ENCODE peak calls at places on chromosomes 1 and 21, in nine cellular contexts. One of them, this sample, is unnamed.
A peak's percentile ranks its signal among the peaks of the same experiment; 100 is the strongest.

GRCh38 chr21:43632373-43632905 is 26.8 kb downstream of the HSF2BP start:
- DNase-seq in stimulated activated CD8-positive, alpha-beta memory T cell treated with anti-CD3 and anti-CD28 coated beads, Interleukin-4, amount 100 ng/mL, for 48 hours: no peak
- DNase-seq in CD8-positive, alpha-beta memory T cell: no peak
- DNase-seq in stimulated activated naive CD4-positive, alpha-beta T cell treated with Interleukin-2 at 50 U/mL for 16 hours: no peak
- DNase-seq in NCI-H748 treated with DMSO at 0.1 percent for 48 hours: no peak
- DNase-seq in mesendoderm: no peak
- DNase-seq in ELR: no peak
- DNase-seq in ascending aorta: no peak
- DNase-seq in effector memory CD4-positive, alpha-beta T cell: no peak
- DNase-seq in this sample: no peak

GRCh38 chr1:66282343-66282852 is 251.6 kb upstream of the SGIP1 start:
- DNase-seq in stimulated activated naive CD4-positive, alpha-beta T cell treated with Interleukin-2 at 50 U/mL for 16 hours: peak; percentile 66
- DNase-seq in mesendoderm: no peak
- DNase-seq in CD8-positive, alpha-beta memory T cell: peak; percentile 19
- DNase-seq in ascending aorta: no peak
- DNase-seq in effector memory CD4-positive, alpha-beta T cell: peak; percentile 53
- DNase-seq in stimulated activated CD8-positive, alpha-beta memory T cell treated with anti-CD3 and anti-CD28 coated beads, Interleukin-4, amount 100 ng/mL, for 48 hours: peak; percentile 69
- DNase-seq in ELR: peak; percentile 76
- DNase-seq in NCI-H748 treated with DMSO at 0.1 percent for 48 hours: no peak
- DNase-seq in this sample: no peak

GRCh38 chr1:2378956-2379732 is 12.2 kb downstream of the MORN1 start:
- DNase-seq in stimulated activated naive CD4-positive, alpha-beta T cell treated with Interleukin-2 at 50 U/mL for 16 hours: no peak
- DNase-seq in effector memory CD4-positive, alpha-beta T cell: no peak
- DNase-seq in CD8-positive, alpha-beta memory T cell: no peak
- DNase-seq in stimulated activated CD8-positive, alpha-beta memory T cell treated with anti-CD3 and anti-CD28 coated beads, Interleukin-4, amount 100 ng/mL, for 48 hours: no peak
- DNase-seq in mesendoderm: no peak
- DNase-seq in ELR: no peak
- DNase-seq in ascending aorta: no peak
- DNase-seq in NCI-H748 treated with DMSO at 0.1 percent for 48 hours: no peak
- DNase-seq in this sample: no peak

GRCh38 chr1:30852026-30852425 is 56.5 kb downstream of the SDC3 start:
- DNase-seq in CD8-positive, alpha-beta memory T cell: no peak
- DNase-seq in stimulated activated CD8-positive, alpha-beta memory T cell treated with anti-CD3 and anti-CD28 coated beads, Interleukin-4, amount 100 ng/mL, for 48 hours: no peak
- DNase-seq in mesendoderm: no peak
- DNase-seq in NCI-H748 treated with DMSO at 0.1 percent for 48 hours: no peak
- DNase-seq in stimulated activated naive CD4-positive, alpha-beta T cell treated with Interleukin-2 at 50 U/mL for 16 hours: no peak
- DNase-seq in effector memory CD4-positive, alpha-beta T cell: no peak
- DNase-seq in ascending aorta: no peak
- DNase-seq in ELR: peak; percentile 18
- DNase-seq in this sample: no peak

GRCh38 chr1:1462318-1462966 is 9.1 kb upstream of the ATAD3B start:
- DNase-seq in stimulated activated naive CD4-positive, alpha-beta T cell treated with Interleukin-2 at 50 U/mL for 16 hours: no peak
- DNase-seq in mesendoderm: peak; percentile 16
- DNase-seq in stimulated activated CD8-positive, alpha-beta memory T cell treated with anti-CD3 and anti-CD28 coated beads, Interleukin-4, amount 100 ng/mL, for 48 hours: no peak
- DNase-seq in ascending aorta: no peak
- DNase-seq in effector memory CD4-positive, alpha-beta T cell: no peak
- DNase-seq in ELR: peak; percentile 50
- DNase-seq in CD8-positive, alpha-beta memory T cell: peak; percentile 23
- DNase-seq in NCI-H748 treated with DMSO at 0.1 percent for 48 hours: no peak
- DNase-seq in this sample: no peak

GRCh38 chr1:226034482-226034881 is 28.0 kb upstream of the H3-3A start:
- DNase-seq in stimulated activated naive CD4-positive, alpha-beta T cell treated with Interleukin-2 at 50 U/mL for 16 hours: no peak
- DNase-seq in effector memory CD4-positive, alpha-beta T cell: no peak
- DNase-seq in NCI-H748 treated with DMSO at 0.1 percent for 48 hours: no peak
- DNase-seq in ascending aorta: peak; percentile 96
- DNase-seq in ELR: peak; percentile 84
- DNase-seq in stimulated activated CD8-positive, alpha-beta memory T cell treated with anti-CD3 and anti-CD28 coated beads, Interleukin-4, amount 100 ng/mL, for 48 hours: no peak
- DNase-seq in CD8-positive, alpha-beta memory T cell: no peak
- DNase-seq in mesendoderm: no peak
- DNase-seq in this sample: no peak

GRCh38 chr1:154975409-154976205 is 1.1 kb downstream of the CKS1B start:
- DNase-seq in NCI-H748 treated with DMSO at 0.1 percent for 48 hours: no peak
- DNase-seq in effector memory CD4-positive, alpha-beta T cell: no peak
- DNase-seq in ELR: peak; percentile 66
- DNase-seq in mesendoderm: peak; percentile 71
- DNase-seq in stimulated activated naive CD4-positive, alpha-beta T cell treated with Interleukin-2 at 50 U/mL for 16 hours: peak; percentile 72
- DNase-seq in CD8-positive, alpha-beta memory T cell: peak; percentile 43
- DNase-seq in stimulated activated CD8-positive, alpha-beta memory T cell treated with anti-CD3 and anti-CD28 coated beads, Interleukin-4, amount 100 ng/mL, for 48 hours: peak; percentile 82
- DNase-seq in ascending aorta: peak; percentile 79
- DNase-seq in this sample: no peak

GRCh38 chr1:202208458-202208857 is 14.9 kb downstream of the LGR6 start:
- DNase-seq in CD8-positive, alpha-beta memory T cell: no peak
- DNase-seq in NCI-H748 treated with DMSO at 0.1 percent for 48 hours: no peak
- DNase-seq in mesendoderm: no peak
- DNase-seq in ELR: no peak
- DNase-seq in ascending aorta: no peak
- DNase-seq in stimulated activated CD8-positive, alpha-beta memory T cell treated with anti-CD3 and anti-CD28 coated beads, Interleukin-4, amount 100 ng/mL, for 48 hours: no peak
- DNase-seq in effector memory CD4-positive, alpha-beta T cell: no peak
- DNase-seq in stimulated activated naive CD4-positive, alpha-beta T cell treated with Interleukin-2 at 50 U/mL for 16 hours: no peak
- DNase-seq in this sample: no peak

GRCh38 chr1:227902641-227902990 is 45.1 kb downstream of the WNT9A start:
- DNase-seq in CD8-positive, alpha-beta memory T cell: no peak
- DNase-seq in mesendoderm: no peak
- DNase-seq in NCI-H748 treated with DMSO at 0.1 percent for 48 hours: no peak
- DNase-seq in effector memory CD4-positive, alpha-beta T cell: no peak
- DNase-seq in stimulated activated CD8-positive, alpha-beta memory T cell treated with anti-CD3 and anti-CD28 coated beads, Interleukin-4, amount 100 ng/mL, for 48 hours: no peak
- DNase-seq in ascending aorta: no peak
- DNase-seq in ELR: no peak
- DNase-seq in stimulated activated naive CD4-positive, alpha-beta T cell treated with Interleukin-2 at 50 U/mL for 16 hours: no peak
- DNase-seq in this sample: no peak

GRCh38 chr1:25095635-25096200 is 136.6 kb downstream of the SYF2 start:
- DNase-seq in stimulated activated CD8-positive, alpha-beta memory T cell treated with anti-CD3 and anti-CD28 coated beads, Interleukin-4, amount 100 ng/mL, for 48 hours: no peak
- DNase-seq in mesendoderm: no peak
- DNase-seq in CD8-positive, alpha-beta memory T cell: no peak
- DNase-seq in ascending aorta: no peak
- DNase-seq in ELR: no peak
- DNase-seq in effector memory CD4-positive, alpha-beta T cell: no peak
- DNase-seq in NCI-H748 treated with DMSO at 0.1 percent for 48 hours: no peak
- DNase-seq in stimulated activated naive CD4-positive, alpha-beta T cell treated with Interleukin-2 at 50 U/mL for 16 hours: no peak
- DNase-seq in this sample: no peak

GRCh38 chr1:94819584-94819944 is 593 bp upstream of the SLC44A3 start:
- DNase-seq in CD8-positive, alpha-beta memory T cell: no peak
- DNase-seq in mesendoderm: no peak
- DNase-seq in stimulated activated CD8-positive, alpha-beta memory T cell treated with anti-CD3 and anti-CD28 coated beads, Interleukin-4, amount 100 ng/mL, for 48 hours: no peak
- DNase-seq in ascending aorta: no peak
- DNase-seq in NCI-H748 treated with DMSO at 0.1 percent for 48 hours: no peak
- DNase-seq in effector memory CD4-positive, alpha-beta T cell: no peak
- DNase-seq in stimulated activated naive CD4-positive, alpha-beta T cell treated with Interleukin-2 at 50 U/mL for 16 hours: no peak
- DNase-seq in ELR: no peak
- DNase-seq in this sample: no peak

GRCh38 chr1:205045146-205045545 is 2.1 kb downstream of the CNTN2 start:
- DNase-seq in effector memory CD4-positive, alpha-beta T cell: no peak
- DNase-seq in NCI-H748 treated with DMSO at 0.1 percent for 48 hours: no peak
- DNase-seq in ELR: no peak
- DNase-seq in CD8-positive, alpha-beta memory T cell: no peak
- DNase-seq in mesendoderm: no peak
- DNase-seq in stimulated activated CD8-positive, alpha-beta memory T cell treated with anti-CD3 and anti-CD28 coated beads, Interleukin-4, amount 100 ng/mL, for 48 hours: no peak
- DNase-seq in stimulated activated naive CD4-positive, alpha-beta T cell treated with Interleukin-2 at 50 U/mL for 16 hours: no peak
- DNase-seq in ascending aorta: no peak
- DNase-seq in this sample: no peak

GRCh38 chr1:228410671-228411070 is 4.0 kb upstream of the TRIM11 start:
- DNase-seq in ascending aorta: no peak
- DNase-seq in mesendoderm: no peak
- DNase-seq in CD8-positive, alpha-beta memory T cell: no peak
- DNase-seq in NCI-H748 treated with DMSO at 0.1 percent for 48 hours: no peak
- DNase-seq in effector memory CD4-positive, alpha-beta T cell: no peak
- DNase-seq in ELR: no peak
- DNase-seq in stimulated activated CD8-positive, alpha-beta memory T cell treated with anti-CD3 and anti-CD28 coated beads, Interleukin-4, amount 100 ng/mL, for 48 hours: no peak
- DNase-seq in stimulated activated naive CD4-positive, alpha-beta T cell treated with Interleukin-2 at 50 U/mL for 16 hours: no peak
- DNase-seq in this sample: no peak

GRCh38 chr1:37575692-37576091 is 19.0 kb downstream of the DNALI1 start:
- DNase-seq in ELR: peak; percentile 56
- DNase-seq in stimulated activated CD8-positive, alpha-beta memory T cell treated with anti-CD3 and anti-CD28 coated beads, Interleukin-4, amount 100 ng/mL, for 48 hours: no peak
- DNase-seq in stimulated activated naive CD4-positive, alpha-beta T cell treated with Interleukin-2 at 50 U/mL for 16 hours: no peak
- DNase-seq in effector memory CD4-positive, alpha-beta T cell: no peak
- DNase-seq in ascending aorta: no peak
- DNase-seq in CD8-positive, alpha-beta memory T cell: no peak
- DNase-seq in NCI-H748 treated with DMSO at 0.1 percent for 48 hours: no peak
- DNase-seq in mesendoderm: no peak
- DNase-seq in this sample: no peak

GRCh38 chr1:160124709-160125478 is 9.3 kb downstream of the ATP1A2 start:
- DNase-seq in effector memory CD4-positive, alpha-beta T cell: no peak
- DNase-seq in NCI-H748 treated with DMSO at 0.1 percent for 48 hours: no peak
- DNase-seq in mesendoderm: peak; percentile 94
- DNase-seq in ascending aorta: no peak
- DNase-seq in stimulated activated naive CD4-positive, alpha-beta T cell treated with Interleukin-2 at 50 U/mL for 16 hours: no peak
- DNase-seq in stimulated activated CD8-positive, alpha-beta memory T cell treated with anti-CD3 and anti-CD28 coated beads, Interleukin-4, amount 100 ng/mL, for 48 hours: no peak
- DNase-seq in ELR: peak; percentile 89
- DNase-seq in CD8-positive, alpha-beta memory T cell: no peak
- DNase-seq in this sample: no peak

GRCh38 chr21:44653123-44653522 is 1.3 kb downstream of the KRTAP12-4 start:
- DNase-seq in stimulated activated naive CD4-positive, alpha-beta T cell treated with Interleukin-2 at 50 U/mL for 16 hours: no peak
- DNase-seq in mesendoderm: no peak
- DNase-seq in ascending aorta: no peak
- DNase-seq in ELR: no peak
- DNase-seq in NCI-H748 treated with DMSO at 0.1 percent for 48 hours: no peak
- DNase-seq in stimulated activated CD8-positive, alpha-beta memory T cell treated with anti-CD3 and anti-CD28 coated beads, Interleukin-4, amount 100 ng/mL, for 48 hours: no peak
- DNase-seq in effector memory CD4-positive, alpha-beta T cell: no peak
- DNase-seq in CD8-positive, alpha-beta memory T cell: no peak
- DNase-seq in this sample: no peak

GRCh38 chr1:114216431-114217173 is 62.9 kb upstream of the SYT6 start:
- DNase-seq in effector memory CD4-positive, alpha-beta T cell: no peak
- DNase-seq in ELR: no peak
- DNase-seq in stimulated activated naive CD4-positive, alpha-beta T cell treated with Interleukin-2 at 50 U/mL for 16 hours: no peak
- DNase-seq in CD8-positive, alpha-beta memory T cell: no peak
- DNase-seq in NCI-H748 treated with DMSO at 0.1 percent for 48 hours: no peak
- DNase-seq in mesendoderm: no peak
- DNase-seq in stimulated activated CD8-positive, alpha-beta memory T cell treated with anti-CD3 and anti-CD28 coated beads, Interleukin-4, amount 100 ng/mL, for 48 hours: no peak
- DNase-seq in ascending aorta: no peak
- DNase-seq in this sample: no peak

GRCh38 chr1:88079036-88079435 is 605.0 kb upstream of the PKN2 start:
- DNase-seq in mesendoderm: peak; percentile 70
- DNase-seq in NCI-H748 treated with DMSO at 0.1 percent for 48 hours: no peak
- DNase-seq in stimulated activated CD8-positive, alpha-beta memory T cell treated with anti-CD3 and anti-CD28 coated beads, Interleukin-4, amount 100 ng/mL, for 48 hours: no peak
- DNase-seq in stimulated activated naive CD4-positive, alpha-beta T cell treated with Interleukin-2 at 50 U/mL for 16 hours: no peak
- DNase-seq in ascending aorta: no peak
- DNase-seq in ELR: peak; percentile 18
- DNase-seq in CD8-positive, alpha-beta memory T cell: no peak
- DNase-seq in effector memory CD4-positive, alpha-beta T cell: no peak
- DNase-seq in this sample: no peak

GRCh38 chr1:161198877-161199431 is at the start of gene ADAMTS4:
- DNase-seq in ascending aorta: peak; percentile 86
- DNase-seq in stimulated activated naive CD4-positive, alpha-beta T cell treated with Interleukin-2 at 50 U/mL for 16 hours: no peak
- DNase-seq in stimulated activated CD8-positive, alpha-beta memory T cell treated with anti-CD3 and anti-CD28 coated beads, Interleukin-4, amount 100 ng/mL, for 48 hours: no peak
- DNase-seq in ELR: peak; percentile 65
- DNase-seq in CD8-positive, alpha-beta memory T cell: no peak
- DNase-seq in mesendoderm: peak; percentile 86
- DNase-seq in NCI-H748 treated with DMSO at 0.1 percent for 48 hours: no peak
- DNase-seq in effector memory CD4-positive, alpha-beta T cell: no peak
- DNase-seq in this sample: no peak

GRCh38 chr1:217273866-217274265 is 357.0 kb downstream of the GPATCH2 start:
- DNase-seq in stimulated activated CD8-positive, alpha-beta memory T cell treated with anti-CD3 and anti-CD28 coated beads, Interleukin-4, amount 100 ng/mL, for 48 hours: no peak
- DNase-seq in stimulated activated naive CD4-positive, alpha-beta T cell treated with Interleukin-2 at 50 U/mL for 16 hours: no peak
- DNase-seq in mesendoderm: no peak
- DNase-seq in CD8-positive, alpha-beta memory T cell: no peak
- DNase-seq in effector memory CD4-positive, alpha-beta T cell: no peak
- DNase-seq in NCI-H748 treated with DMSO at 0.1 percent for 48 hours: no peak
- DNase-seq in ELR: peak; percentile 2
- DNase-seq in ascending aorta: no peak
- DNase-seq in this sample: no peak

GRCh38 chr1:100734716-100735115 is 15.2 kb downstream of the VCAM1 start:
- DNase-seq in mesendoderm: no peak
- DNase-seq in CD8-positive, alpha-beta memory T cell: no peak
- DNase-seq in effector memory CD4-positive, alpha-beta T cell: no peak
- DNase-seq in NCI-H748 treated with DMSO at 0.1 percent for 48 hours: no peak
- DNase-seq in stimulated activated naive CD4-positive, alpha-beta T cell treated with Interleukin-2 at 50 U/mL for 16 hours: no peak
- DNase-seq in ascending aorta: no peak
- DNase-seq in ELR: peak; percentile 80
- DNase-seq in stimulated activated CD8-positive, alpha-beta memory T cell treated with anti-CD3 and anti-CD28 coated beads, Interleukin-4, amount 100 ng/mL, for 48 hours: no peak
- DNase-seq in this sample: no peak

GRCh38 chr21:26055841-26056264 is 114.7 kb downstream of the APP start:
- DNase-seq in effector memory CD4-positive, alpha-beta T cell: no peak
- DNase-seq in stimulated activated CD8-positive, alpha-beta memory T cell treated with anti-CD3 and anti-CD28 coated beads, Interleukin-4, amount 100 ng/mL, for 48 hours: no peak
- DNase-seq in ELR: peak; percentile 6
- DNase-seq in CD8-positive, alpha-beta memory T cell: no peak
- DNase-seq in mesendoderm: no peak
- DNase-seq in ascending aorta: no peak
- DNase-seq in NCI-H748 treated with DMSO at 0.1 percent for 48 hours: no peak
- DNase-seq in stimulated activated naive CD4-positive, alpha-beta T cell treated with Interleukin-2 at 50 U/mL for 16 hours: no peak
- DNase-seq in this sample: no peak

GRCh38 chr1:53552146-53552940 is 93.1 kb downstream of the DMRTB1 start:
- DNase-seq in NCI-H748 treated with DMSO at 0.1 percent for 48 hours: no peak
- DNase-seq in stimulated activated CD8-positive, alpha-beta memory T cell treated with anti-CD3 and anti-CD28 coated beads, Interleukin-4, amount 100 ng/mL, for 48 hours: no peak
- DNase-seq in effector memory CD4-positive, alpha-beta T cell: no peak
- DNase-seq in stimulated activated naive CD4-positive, alpha-beta T cell treated with Interleukin-2 at 50 U/mL for 16 hours: no peak
- DNase-seq in ELR: no peak
- DNase-seq in mesendoderm: no peak
- DNase-seq in CD8-positive, alpha-beta memory T cell: peak; percentile 0
- DNase-seq in ascending aorta: peak; percentile 48
- DNase-seq in this sample: no peak

GRCh38 chr1:244371294-244372141 is 80.2 kb downstream of the ADSS2 start:
- DNase-seq in ascending aorta: no peak
- DNase-seq in NCI-H748 treated with DMSO at 0.1 percent for 48 hours: no peak
- DNase-seq in stimulated activated CD8-positive, alpha-beta memory T cell treated with anti-CD3 and anti-CD28 coated beads, Interleukin-4, amount 100 ng/mL, for 48 hours: no peak
- DNase-seq in stimulated activated naive CD4-positive, alpha-beta T cell treated with Interleukin-2 at 50 U/mL for 16 hours: no peak
- DNase-seq in effector memory CD4-positive, alpha-beta T cell: no peak
- DNase-seq in ELR: no peak
- DNase-seq in CD8-positive, alpha-beta memory T cell: no peak
- DNase-seq in mesendoderm: no peak
- DNase-seq in this sample: no peak

GRCh38 chr1:62875676-62876075 is 91.7 kb downstream of the ATG4C start:
- DNase-seq in effector memory CD4-positive, alpha-beta T cell: no peak
- DNase-seq in stimulated activated naive CD4-positive, alpha-beta T cell treated with Interleukin-2 at 50 U/mL for 16 hours: no peak
- DNase-seq in mesendoderm: no peak
- DNase-seq in NCI-H748 treated with DMSO at 0.1 percent for 48 hours: no peak
- DNase-seq in ascending aorta: no peak
- DNase-seq in CD8-positive, alpha-beta memory T cell: no peak
- DNase-seq in stimulated activated CD8-positive, alpha-beta memory T cell treated with anti-CD3 and anti-CD28 coated beads, Interleukin-4, amount 100 ng/mL, for 48 hours: no peak
- DNase-seq in ELR: peak; percentile 15
- DNase-seq in this sample: no peak

GRCh38 chr1:171252482-171252881 is 4.2 kb downstream of the FMO1 start:
- DNase-seq in stimulated activated CD8-positive, alpha-beta memory T cell treated with anti-CD3 and anti-CD28 coated beads, Interleukin-4, amount 100 ng/mL, for 48 hours: no peak
- DNase-seq in stimulated activated naive CD4-positive, alpha-beta T cell treated with Interleukin-2 at 50 U/mL for 16 hours: no peak
- DNase-seq in NCI-H748 treated with DMSO at 0.1 percent for 48 hours: no peak
- DNase-seq in mesendoderm: no peak
- DNase-seq in effector memory CD4-positive, alpha-beta T cell: no peak
- DNase-seq in ELR: no peak
- DNase-seq in ascending aorta: no peak
- DNase-seq in CD8-positive, alpha-beta memory T cell: no peak
- DNase-seq in this sample: no peak